ENCODE peak calls at places on chromosomes 6 and 20, in ten cellular contexts. C, L, Z, V, G, R, S, O, Y and U are unnamed samples.

GRCh38 chr20:41352106-41352505 is 11.5 kb downstream of the LPIN3 start:
- DNase-seq in O (peak; percentile 40), Z (no peak), S (no peak), L (no peak), R (no peak), V (no peak), Y (no peak), G (no peak), C (no peak), U (no peak)

GRCh38 chr20:34536798-34537394 is 20.7 kb downstream of the DYNLRB1 start:
- DNase-seq in Z (peak; percentile 66), V (peak; percentile 70), R (peak; percentile 26), L (no peak), C (peak; percentile 28), Y (no peak), G (peak; percentile 72), S (no peak), O (peak; percentile 53), U (no peak)

GRCh38 chr6:104710543-104711335 is 149.0 kb downstream of the HACE1 start:
- DNase-seq in L (no peak), V (no peak), G (no peak), R (no peak), S (no peak), Y (no peak), C (no peak), O (no peak), Z (no peak), U (no peak)

GRCh38 chr6:43990627-43991619 is 136.3 kb downstream of the MRPL14 start:
- DNase-seq in Z (peak; percentile 29), V (no peak), Y (no peak), R (no peak), L (no peak), G (no peak), C (no peak), O (no peak), S (peak; percentile 44), U (no peak)

GRCh38 chr20:48822879-48823385 is 4.9 kb downstream of the PREX1 start:
- DNase-seq in V (no peak), G (no peak), Z (peak; percentile 24), Y (no peak), S (no peak), O (no peak), C (no peak), R (no peak), L (no peak), U (no peak)

GRCh38 chr6:5439749-5440148 is 178.4 kb downstream of the FARS2 start:
- DNase-seq in S (no peak), G (no peak), O (no peak), Z (no peak), R (no peak), V (no peak), Y (no peak), L (no peak), C (no peak), U (no peak)

GRCh38 chr6:132515386-132515785 is 2.5 kb upstream of the STX7 start:
- DNase-seq in S (no peak), Y (no peak), G (no peak), R (no peak), V (no peak), C (no peak), L (no peak), Z (no peak), O (no peak), U (no peak)

GRCh38 chr20:63850689-63851547 is 10.4 kb upstream of the ABHD16B start:
- DNase-seq in Y (no peak), S (no peak), L (no peak), G (no peak), V (no peak), R (no peak), C (no peak), O (no peak), Z (peak; percentile 63), U (no peak)

GRCh38 chr6:55659304-55659703 is 80.3 kb upstream of the HMGCLL1 start:
- DNase-seq in L (no peak), Z (no peak), V (no peak), C (no peak), R (no peak), O (no peak), S (no peak), G (no peak), Y (no peak), U (no peak)

GRCh38 chr6:54307412-54308036 is 717 bp upstream of the TINAG start:
- DNase-seq in R (no peak), G (no peak), V (no peak), Y (no peak), L (no peak), O (no peak), S (no peak), Z (peak; percentile 63), C (no peak), U (no peak)

GRCh38 chr6:10382322-10382721 is 32.6 kb downstream of the TFAP2A start:
- DNase-seq in O (no peak), G (no peak), Z (no peak), C (no peak), S (no peak), L (no peak), V (no peak), R (no peak), Y (no peak), U (no peak)

GRCh38 chr6:29653452-29654038 is 3.3 kb upstream of the MOG start:
- DNase-seq in C (peak; percentile 18), Z (peak; percentile 23), O (peak; percentile 87), R (peak; percentile 30), V (no peak), Y (no peak), S (no peak), L (no peak), G (no peak), U (no peak)

GRCh38 chr20:50004175-50004574 is 21.4 kb downstream of the SNAI1 start:
- DNase-seq in Y (no peak), R (no peak), V (no peak), S (no peak), Z (no peak), G (no peak), L (no peak), C (no peak), O (no peak), U (no peak)

GRCh38 chr6:1700283-1700967 is 90.7 kb downstream of the FOXC1 start:
- DNase-seq in Z (no peak), V (no peak), G (no peak), Y (no peak), S (no peak), C (no peak), R (no peak), O (no peak), L (no peak), U (no peak)

GRCh38 chr6:166435574-166435973 is 52.8 kb upstream of the MPC1 start:
- DNase-seq in V (peak; percentile 44), G (peak; percentile 43), S (no peak), C (peak; percentile 48), Z (peak; percentile 24), Y (no peak), O (no peak), L (no peak), R (peak; percentile 48), U (no peak)

GRCh38 chr6:52992980-52993379 is 2.1 kb downstream of the GSTA4 start:
- DNase-seq in G (no peak), O (no peak), Y (no peak), C (no peak), V (no peak), L (no peak), Z (no peak), R (no peak), S (no peak), U (no peak)
- H3K27ac ChIP-seq in G (peak overlapping the region; percentile 94), O (no peak overlapping the region), Y (peak overlapping the region; percentile 95), C (no peak overlapping the region), V (peak overlapping the region; percentile 91), L (no peak overlapping the region), Z (peak overlapping the region; percentile 94), R (peak overlapping the region; percentile 84), S (peak overlapping the region; percentile 99), U (no peak overlapping the region)

GRCh38 chr6:47203968-47204611 is 105.6 kb downstream of the TNFRSF21 start:
- DNase-seq in R (no peak), Z (no peak), Y (no peak), O (no peak), S (no peak), V (no peak), C (no peak), L (no peak), G (no peak), U (no peak)

GRCh38 chr6:47202638-47203037 is 107.1 kb downstream of the TNFRSF21 start:
- DNase-seq in Z (no peak), L (no peak), S (no peak), Y (no peak), G (no peak), V (no peak), O (no peak), R (no peak), C (no peak), U (no peak)

GRCh38 chr6:47206626-47207025 is 103.1 kb downstream of the TNFRSF21 start:
- DNase-seq in O (no peak), Y (no peak), G (no peak), S (no peak), C (no peak), Z (no peak), V (no peak), L (no peak), R (no peak), U (no peak)

GRCh38 chr6:47200536-47201334 is 109.0 kb downstream of the TNFRSF21 start:
- DNase-seq in Z (no peak), L (no peak), R (no peak), S (no peak), O (no peak), Y (no peak), V (no peak), C (no peak), G (no peak), U (no peak)

GRCh38 chr6:47203266-47203967 is 106.3 kb downstream of the TNFRSF21 start:
- DNase-seq in R (no peak), C (no peak), V (no peak), Y (no peak), L (no peak), Z (no peak), O (no peak), G (no peak), S (no peak), U (no peak)
- H3K27me3 ChIP-seq in R (no peaks in the 10 kb centered on the region), C (no peaks in the 10 kb centered on the region), V (no peaks in the 10 kb centered on the region), Y (no peaks in the 10 kb centered on the region), L (no peaks in the 10 kb centered on the region), Z (no peaks in the 10 kb centered on the region), O (no peaks in the 10 kb centered on the region), G (no peaks in the 10 kb centered on the region), S (no peaks in the 10 kb centered on the region), U (no peaks in the 10 kb centered on the region)

GRCh38 chr20:62235001-62235776 is 3.1 kb upstream of the OSBPL2 start:
- DNase-seq in C (no peak), Y (no peak), L (no peak), R (no peak), Z (no peak), G (peak; percentile 39), S (no peak), V (peak; percentile 46), O (no peak), U (no peak)
- H3K27ac ChIP-seq in C (no peak overlapping the region), Y (no peak overlapping the region), L (no peak overlapping the region), R (no peak overlapping the region), Z (no peak overlapping the region), G (peak overlapping the region; percentile 93), S (no peak overlapping the region), V (peak overlapping the region; percentile 54), O (no peak overlapping the region), U (no peak overlapping the region)

DNA sequence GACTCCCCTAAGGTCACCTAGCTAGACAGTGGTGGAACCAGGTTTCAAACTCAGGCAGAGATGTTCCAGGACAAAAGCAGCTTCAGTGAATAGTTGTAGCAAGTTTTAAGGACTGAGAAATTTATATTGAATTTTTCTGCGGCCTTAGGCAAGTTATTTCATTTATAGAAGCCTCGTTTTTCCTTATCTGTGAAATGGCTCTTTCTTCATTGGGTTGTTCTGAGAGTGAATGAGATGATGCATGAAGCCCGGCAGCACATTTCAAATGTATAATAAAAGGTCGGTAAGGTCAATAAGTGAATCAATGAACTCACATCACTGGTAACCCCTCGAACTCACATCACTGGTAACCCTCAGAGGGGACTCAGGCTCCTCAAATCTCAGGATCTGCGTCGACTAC is 1.1 kb upstream of the GMPR start:
- DNase-seq in C (no peak), Y (no peak), V (no peak), L (no peak), Z (no peak), R (no peak), S (no peak), O (no peak), G (no peak), U (no peak)
- H3K27me3 ChIP-seq in C (no peaks in the 10 kb centered on the region), Y (no peaks in the 10 kb centered on the region), V (no peaks in the 10 kb centered on the region), L (peaks cover 12% of the 10 kb centered on the region), Z (no peaks in the 10 kb centered on the region), R (no peaks in the 10 kb centered on the region), S (peaks cover 21% of the 10 kb centered on the region), O (peaks cover 7% of the 10 kb centered on the region), G (no peaks in the 10 kb centered on the region), U (peaks cover 20% of the 10 kb centered on the region)